ENCODE peak calls at places on chromosomes 7 and 10, in six cellular contexts. U is MM.1S, X is keratinocyte, F is GM23248, P is neuronal stem cell, S is fibroblast of lung. Y is an unnamed sample. For H3K36me3, the result is how much of the 10 kb centered on the place peaks cover.

GRCh38 chr7:101251871-101252659 is 7.2 kb upstream of the FIS1 start:
- DNase-seq in U (peak), X (peak), F (peak), P (peak), S (peak), Y (peak)

GRCh38 chr7:123498651-123499050 is 35.7 kb downstream of the IQUB start:
- DNase-seq in U (no peak), X (no peak), F (no peak), P (no peak), S (no peak), Y (no peak)

GRCh38 chr7:119783799-119784198 is 489.2 kb upstream of the KCND2 start:
- DNase-seq in U (no peak), X (no peak), F (peak), P (no peak), S (peak), Y (peak)

GRCh38 chr7:103573479-103574058 is 127.6 kb upstream of the SLC26A5 start:
- DNase-seq in U (peak), X (no peak), F (peak), P (peak), S (peak), Y (peak)

GRCh38 chr10:121078672-121079102 is 227.5 kb downstream of the WDR11 start:
- DNase-seq in U (no peak), X (peak), F (no peak), P (no peak), S (no peak), Y (peak)

GRCh38 chr10:84360634-84361365 is 32.4 kb downstream of the CCSER2 start:
- DNase-seq in U (no peak), X (no peak), F (peak), P (no peak), S (peak), Y (peak)

GRCh38 chr7:23680417-23681405 is 712 bp downstream of the FAM221A start:
- DNase-seq in U (no peak), X (no peak), F (peak), P (peak), S (peak), Y (peak)

GRCh38 chr10:132494831-132495230 is 42.8 kb upstream of the INPP5A start:
- DNase-seq in U (no peak), X (no peak), F (no peak), P (no peak), S (no peak), Y (no peak)

GRCh38 chr7:134450296-134451000 is 8.5 kb downstream of the AKR1B1 start:
- DNase-seq in U (no peak), X (no peak), F (no peak), P (no peak), S (peak), Y (no peak)

GRCh38 chr10:80472234-80473095 is 18.4 kb downstream of the TSPAN14 start:
- DNase-seq in U (no peak), X (peak), F (peak), P (no peak), S (peak), Y (peak)

GRCh38 chr10:62083413-62083794 is 181.9 kb downstream of the ARID5B start:
- DNase-seq in U (no peak), X (no peak), F (peak), P (no peak), S (peak), Y (peak)

GRCh38 chr7:82677064-82677463 is 233.5 kb upstream of the CACNA2D1 start:
- DNase-seq in U (no peak), X (no peak), F (no peak), P (no peak), S (no peak), Y (no peak)

GRCh38 chr7:2521952-2522591 is 2.5 kb downstream of the LFNG start:
- DNase-seq in U (no peak), X (no peak), F (peak), P (no peak), S (no peak), Y (no peak)

GRCh38 chr7:142549007-142549406 is 200.3 kb upstream of the PRSS1 start:
- DNase-seq in U (no peak), X (no peak), F (peak), P (no peak), S (peak), Y (peak)

GRCh38 chr7:47905071-47905920 is 43.0 kb downstream of the PKD1L1 start:
- DNase-seq in U (no peak), X (no peak), F (peak), P (peak), S (no peak), Y (peak)

GRCh38 chr7:114539575-114539974 is 125.0 kb downstream of the FOXP2 start:
- DNase-seq in U (no peak), X (no peak), F (peak), P (no peak), S (peak), Y (peak)

GRCh38 chr7:90717286-90718060 is 121.4 kb downstream of the CDK14 start:
- DNase-seq in U (no peak), X (no peak), F (peak), P (peak), S (peak), Y (peak)

GRCh38 chr7:22667562-22668239 is 59.3 kb upstream of the IL6 start:
- DNase-seq in U (no peak), X (peak), F (peak), P (no peak), S (peak), Y (peak)

GRCh38 chr10:75772153-75772887 is 340.9 kb downstream of the LRMDA start:
- DNase-seq in U (peak), X (no peak), F (no peak), P (no peak), S (peak), Y (no peak)

GRCh38 chr7:116393654-116394053 is 105.9 kb upstream of the CAV2 start:
- DNase-seq in U (no peak), X (no peak), F (no peak), P (no peak), S (peak), Y (peak)

GRCh38 chr7:80659120-80660055 is 20.9 kb downstream of the CD36 start:
- DNase-seq in U (peak), X (no peak), F (peak), P (no peak), S (peak), Y (peak)

GRCh38 chr7:31094271-31094670 is 42.2 kb downstream of the ADCYAP1R1 start:
- DNase-seq in U (no peak), X (no peak), F (no peak), P (no peak), S (no peak), Y (no peak)

GRCh38 chr7:70037171-70037933 is 439.1 kb downstream of the AUTS2 start:
- DNase-seq in U (no peak), X (no peak), F (peak), P (no peak), S (peak), Y (no peak)

GRCh38 chr10:60872451-60872850 is 71.5 kb downstream of the RHOBTB1 start:
- DNase-seq in U (no peak), X (no peak), F (no peak), P (no peak), S (no peak), Y (no peak)

GRCh38 chr7:136523581-136523980 is 344.9 kb upstream of the CHRM2 start:
- DNase-seq in U (no peak), X (no peak), F (peak), P (no peak), S (no peak), Y (peak)

GRCh38 chr10:44199991-44200655 is 184.8 kb downstream of the CXCL12 start:
- DNase-seq in U (no peak), X (no peak), F (no peak), P (no peak), S (no peak), Y (no peak)

GRCh38 chr10:101558206-101558605 is 29.9 kb downstream of the POLL start:
- DNase-seq in U (peak), X (peak), F (no peak), P (no peak), S (no peak), Y (no peak)

GRCh38 chr7:151245360-151246160 is 2.9 kb downstream of the SMARCD3 start:
- DNase-seq in U (peak), X (no peak), F (peak), P (peak), S (no peak), Y (no peak)

GRCh38 chr7:12094365-12094921 is 116.7 kb upstream of the TMEM106B start:
- DNase-seq in U (no peak), X (no peak), F (no peak), P (no peak), S (no peak), Y (peak)

GRCh38 chr10:132710036-132710686 is 75.8 kb downstream of the NKX6-2 start:
- DNase-seq in U (no peak), X (no peak), F (no peak), P (no peak), S (no peak), Y (no peak)

DNA sequence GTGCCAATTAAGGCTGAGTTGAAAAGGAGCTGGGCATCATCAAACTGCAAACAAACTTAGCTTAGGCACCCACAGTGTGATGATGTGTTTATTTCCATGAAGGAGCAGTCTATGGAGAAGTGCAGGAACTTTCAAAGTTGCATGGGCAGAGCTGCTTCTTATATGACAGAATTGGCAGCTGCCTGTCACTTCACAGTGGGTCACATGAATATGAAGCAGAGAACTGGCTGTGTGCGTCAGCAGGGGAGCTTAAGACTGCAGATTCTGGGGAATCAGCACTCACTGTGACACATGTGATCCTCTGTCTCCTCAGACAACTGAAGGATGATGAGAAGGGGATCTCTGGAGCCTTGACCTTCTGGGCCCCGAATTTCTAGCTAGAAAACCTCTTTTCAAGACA is 36.6 kb downstream of the RBM28 start:
- DNase-seq in U (no peak), X (no peak), F (no peak), P (no peak), S (no peak), Y (no peak)
- H3K36me3 ChIP-seq in U (under half), X (under half), F (under half), P (under half), S (under half), Y (under half)

DNA sequence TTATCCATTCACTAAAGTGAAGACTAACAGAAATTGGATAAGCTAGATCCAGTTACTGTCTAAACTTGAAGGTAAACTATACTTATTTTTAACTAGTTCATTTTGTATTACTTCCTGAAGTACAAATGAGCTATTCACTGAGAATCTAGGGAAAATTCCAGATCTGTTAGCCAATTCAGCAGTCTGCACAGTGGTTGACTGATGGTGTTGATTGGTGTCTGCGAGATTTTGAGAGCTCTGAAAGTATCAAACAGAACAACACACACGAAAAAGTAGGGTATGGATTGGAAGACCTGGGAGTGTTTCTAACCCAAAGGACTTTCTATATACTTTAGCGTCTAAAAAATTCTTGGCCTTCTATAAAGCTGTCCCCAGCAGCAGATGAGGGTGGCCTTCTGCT is 33.6 kb upstream of the AGR2 start:
- DNase-seq in U (no peak), X (no peak), F (peak), P (no peak), S (no peak), Y (peak)
- H2AFZ ChIP-seq in U (no peak), X (no peak), F (no peak), P (no peak), S (no peak), Y (no peak)

GRCh38 chr7:44802418-44803025 is 6.0 kb downstream of the PPIA start:
- DNase-seq in U (no peak), X (no peak), F (no peak), P (no peak), S (no peak), Y (no peak)
- H3K36me3 ChIP-seq in U (under half), X (under half), F (under half), P (under half), S (under half), Y (under half)

GRCh38 chr10:6445671-6446278 is 134.3 kb downstream of the PRKCQ start:
- DNase-seq in U (peak), X (no peak), F (peak), P (no peak), S (peak), Y (no peak)
- H2AFZ ChIP-seq in U (peak), X (no peak), F (no peak), P (peak), S (no peak), Y (peak)

GRCh38 chr10:128124813-128125403 is 1.3 kb downstream of the MKI67 start:
- DNase-seq in U (peak), X (no peak), F (no peak), P (no peak), S (no peak), Y (no peak)

GRCh38 chr10:128123853-128124252 is 2.4 kb downstream of the MKI67 start:
- DNase-seq in U (no peak), X (no peak), F (no peak), P (no peak), S (no peak), Y (no peak)

GRCh38 chr10:128128582-128128981 is 2.4 kb upstream of the MKI67 start:
- DNase-seq in U (no peak), X (no peak), F (no peak), P (no peak), S (no peak), Y (no peak)

GRCh38 chr10:128125944-128126764 is at the start of gene MKI67:
- DNase-seq in U (peak), X (no peak), F (peak), P (peak), S (peak), Y (peak)

GRCh38 chr10:128125416-128125943 is 743 bp downstream of the MKI67 start:
- DNase-seq in U (peak), X (no peak), F (peak), P (no peak), S (no peak), Y (no peak)
- H3K36me3 ChIP-seq in U (under half), X (under half), F (under half), P (under half), S (under half), Y (under half)

Y was measured in astrocyte.